ENCODE peak calls at places on chromosomes 16 and 17, in seven cellular contexts. One of them, this sample, is unnamed.

GRCh38 chr16:11976850-11977205 is 294 bp downstream of the SNX29 start:
- DNase-seq in body of pancreas: no peak
- DNase-seq in Panc1: no peak
- DNase-seq in GM23248: no peak
- DNase-seq in OCI-LY7: no peak
- DNase-seq in CD8-positive, alpha-beta T cell: no peak
- DNase-seq in K562: peak; percentile 24
- DNase-seq in this sample: peak; percentile 11

GRCh38 chr17:50304781-50305404 is 30.6 kb downstream of the TMEM92 start:
- DNase-seq in CD8-positive, alpha-beta T cell: no peak
- DNase-seq in GM23248: peak; percentile 27
- DNase-seq in body of pancreas: peak; percentile 24
- DNase-seq in K562: no peak
- DNase-seq in Panc1: no peak
- DNase-seq in OCI-LY7: no peak
- DNase-seq in this sample: no peak

GRCh38 chr16:67226295-67226803 is 581 bp upstream of the TMEM208 start:
- DNase-seq in body of pancreas: no peak
- DNase-seq in K562: no peak
- DNase-seq in GM23248: peak; percentile 65
- DNase-seq in OCI-LY7: no peak
- DNase-seq in Panc1: no peak
- DNase-seq in CD8-positive, alpha-beta T cell: no peak
- DNase-seq in this sample: no peak

GRCh38 chr17:81230043-81230820 is 7.5 kb upstream of the CEP131 start:
- DNase-seq in OCI-LY7: peak; percentile 52
- DNase-seq in K562: peak; percentile 89
- DNase-seq in Panc1: no peak
- DNase-seq in GM23248: no peak
- DNase-seq in CD8-positive, alpha-beta T cell: no peak
- DNase-seq in body of pancreas: no peak
- DNase-seq in this sample: no peak

GRCh38 chr17:48043171-48043570 is 5.0 kb upstream of the NFE2L1 start:
- DNase-seq in Panc1: no peak
- DNase-seq in OCI-LY7: no peak
- DNase-seq in CD8-positive, alpha-beta T cell: no peak
- DNase-seq in body of pancreas: no peak
- DNase-seq in K562: no peak
- DNase-seq in GM23248: peak; percentile 50
- DNase-seq in this sample: no peak

GRCh38 chr17:76238847-76239537 is 1.3 kb downstream of the RNF157 start:
- DNase-seq in GM23248: no peak
- DNase-seq in body of pancreas: no peak
- DNase-seq in K562: no peak
- DNase-seq in Panc1: no peak
- DNase-seq in OCI-LY7: no peak
- DNase-seq in CD8-positive, alpha-beta T cell: no peak
- DNase-seq in this sample: no peak

GRCh38 chr17:38339891-38340290 is 3.9 kb downstream of the GPR179 start:
- DNase-seq in GM23248: peak; percentile 41
- DNase-seq in body of pancreas: no peak
- DNase-seq in OCI-LY7: no peak
- DNase-seq in K562: no peak
- DNase-seq in CD8-positive, alpha-beta T cell: no peak
- DNase-seq in Panc1: no peak
- DNase-seq in this sample: no peak

GRCh38 chr16:66653581-66654350 is 42.8 kb downstream of the CMTM4 start:
- DNase-seq in body of pancreas: no peak
- DNase-seq in OCI-LY7: no peak
- DNase-seq in K562: no peak
- DNase-seq in CD8-positive, alpha-beta T cell: no peak
- DNase-seq in GM23248: peak; percentile 30
- DNase-seq in Panc1: no peak
- DNase-seq in this sample: no peak

GRCh38 chr16:70569752-70570151 is 46.1 kb downstream of the SF3B3 start:
- DNase-seq in K562: no peak
- DNase-seq in OCI-LY7: no peak
- DNase-seq in GM23248: no peak
- DNase-seq in CD8-positive, alpha-beta T cell: no peak
- DNase-seq in body of pancreas: no peak
- DNase-seq in Panc1: no peak
- DNase-seq in this sample: no peak

GRCh38 chr17:40356906-40357861 is 7.4 kb downstream of the GJD3 start:
- DNase-seq in body of pancreas: no peak
- DNase-seq in Panc1: no peak
- DNase-seq in K562: no peak
- DNase-seq in OCI-LY7: no peak
- DNase-seq in CD8-positive, alpha-beta T cell: no peak
- DNase-seq in GM23248: no peak
- DNase-seq in this sample: no peak

GRCh38 chr17:1541367-1541904 is 21.2 kb downstream of the PITPNA start:
- DNase-seq in OCI-LY7: no peak
- DNase-seq in CD8-positive, alpha-beta T cell: no peak
- DNase-seq in Panc1: no peak
- DNase-seq in body of pancreas: no peak
- DNase-seq in GM23248: no peak
- DNase-seq in K562: no peak
- DNase-seq in this sample: no peak

GRCh38 chr16:88888057-88888777 is 21.8 kb upstream of the PABPN1L start:
- DNase-seq in Panc1: no peak
- DNase-seq in K562: no peak
- DNase-seq in OCI-LY7: no peak
- DNase-seq in GM23248: no peak
- DNase-seq in CD8-positive, alpha-beta T cell: no peak
- DNase-seq in body of pancreas: no peak
- DNase-seq in this sample: no peak

DNA sequence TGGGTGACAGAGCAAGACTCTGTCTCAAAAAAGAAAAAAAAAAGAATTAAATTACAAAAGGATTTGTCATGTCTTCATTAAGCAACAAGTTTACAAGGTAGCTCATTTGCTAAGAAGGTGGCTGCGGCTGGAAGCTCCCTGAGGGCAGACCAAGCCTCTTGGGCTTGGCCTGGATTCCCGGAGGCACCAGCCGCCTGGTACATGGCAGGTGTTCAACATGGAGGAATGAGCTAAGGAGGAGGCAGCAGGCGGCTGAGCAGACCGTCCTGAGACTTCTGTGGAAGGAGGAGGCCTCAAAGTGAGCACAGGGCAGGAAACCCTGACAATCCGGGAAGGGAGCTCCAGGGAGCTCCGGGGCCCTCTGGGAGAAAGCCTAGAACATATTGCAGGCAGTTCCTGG is 3.2 kb upstream of the MYLK3 start:
- DNase-seq in CD8-positive, alpha-beta T cell: no peak
- DNase-seq in GM23248: no peak
- DNase-seq in body of pancreas: no peak
- DNase-seq in OCI-LY7: no peak
- DNase-seq in Panc1: no peak
- DNase-seq in K562: no peak
- DNase-seq in this sample: no peak
- H3K9me3 ChIP-seq in CD8-positive, alpha-beta T cell: no peaks in the 10 kb centered on the region
- H3K9me3 ChIP-seq in GM23248: no peaks in the 10 kb centered on the region
- H3K9me3 ChIP-seq in body of pancreas: no peaks in the 10 kb centered on the region
- H3K9me3 ChIP-seq in OCI-LY7: no peaks in the 10 kb centered on the region
- H3K9me3 ChIP-seq in Panc1: no peaks in the 10 kb centered on the region
- H3K9me3 ChIP-seq in K562: no peaks in the 10 kb centered on the region
- H3K9me3 ChIP-seq in this sample: no peaks in the 10 kb centered on the region

GRCh38 chr17:5181509-5182305 is 10.0 kb downstream of the ZNF594 start:
- DNase-seq in K562: no peak
- DNase-seq in body of pancreas: no peak
- DNase-seq in CD8-positive, alpha-beta T cell: no peak
- DNase-seq in GM23248: no peak
- DNase-seq in Panc1: no peak
- DNase-seq in OCI-LY7: no peak
- DNase-seq in this sample: no peak
- H3K9me3 ChIP-seq in K562: peaks cover 25% of the 10 kb centered on the region
- H3K9me3 ChIP-seq in body of pancreas: peaks cover 9% of the 10 kb centered on the region
- H3K9me3 ChIP-seq in CD8-positive, alpha-beta T cell: peaks cover 41% of the 10 kb centered on the region
- H3K9me3 ChIP-seq in GM23248: peaks cover 14% of the 10 kb centered on the region
- H3K9me3 ChIP-seq in Panc1: peaks cover 63% of the 10 kb centered on the region
- H3K9me3 ChIP-seq in OCI-LY7: peaks cover 39% of the 10 kb centered on the region
- H3K9me3 ChIP-seq in this sample: peaks cover 2% of the 10 kb centered on the region

GRCh38 chr17:21823130-21823529 is 130.8 kb downstream of the KCNJ18 start:
- DNase-seq in GM23248: no peak
- DNase-seq in CD8-positive, alpha-beta T cell: no peak
- DNase-seq in K562: no peak
- DNase-seq in Panc1: no peak
- DNase-seq in body of pancreas: no peak
- DNase-seq in OCI-LY7: no peak
- DNase-seq in this sample: no peak
- H3K9me3 ChIP-seq in GM23248: no peaks in the 10 kb centered on the region
- H3K9me3 ChIP-seq in CD8-positive, alpha-beta T cell: no peaks in the 10 kb centered on the region
- H3K9me3 ChIP-seq in K562: no peaks in the 10 kb centered on the region
- H3K9me3 ChIP-seq in Panc1: no peaks in the 10 kb centered on the region
- H3K9me3 ChIP-seq in body of pancreas: no peaks in the 10 kb centered on the region
- H3K9me3 ChIP-seq in OCI-LY7: no peaks in the 10 kb centered on the region
- H3K9me3 ChIP-seq in this sample: no peaks in the 10 kb centered on the region

GRCh38 chr17:55722016-55722706 is 503 bp downstream of the TMEM100 start:
- DNase-seq in GM23248: peak; percentile 57
- DNase-seq in K562: no peak
- DNase-seq in body of pancreas: no peak
- DNase-seq in CD8-positive, alpha-beta T cell: no peak
- DNase-seq in Panc1: no peak
- DNase-seq in OCI-LY7: no peak
- DNase-seq in this sample: no peak

GRCh38 chr17:55723488-55723848 is 804 bp upstream of the TMEM100 start:
- DNase-seq in OCI-LY7: no peak
- DNase-seq in Panc1: no peak
- DNase-seq in GM23248: no peak
- DNase-seq in CD8-positive, alpha-beta T cell: no peak
- DNase-seq in K562: no peak
- DNase-seq in body of pancreas: no peak
- DNase-seq in this sample: no peak

GRCh38 chr17:55722742-55723487 is at the start of gene TMEM100:
- DNase-seq in K562: peak; percentile 15
- DNase-seq in body of pancreas: peak; percentile 33
- DNase-seq in OCI-LY7: no peak
- DNase-seq in Panc1: no peak
- DNase-seq in CD8-positive, alpha-beta T cell: no peak
- DNase-seq in GM23248: peak; percentile 90
- DNase-seq in this sample: peak; percentile 51

GRCh38 chr17:55717898-55718735 is 4.5 kb downstream of the TMEM100 start:
- DNase-seq in OCI-LY7: peak; percentile 72
- DNase-seq in body of pancreas: peak; percentile 78
- DNase-seq in GM23248: peak; percentile 78
- DNase-seq in CD8-positive, alpha-beta T cell: peak; percentile 45
- DNase-seq in Panc1: no peak
- DNase-seq in K562: peak; percentile 42
- DNase-seq in this sample: peak; percentile 85

GRCh38 chr17:55720917-55721836 is 1.5 kb downstream of the TMEM100 start:
- DNase-seq in Panc1: no peak
- DNase-seq in OCI-LY7: no peak
- DNase-seq in K562: no peak
- DNase-seq in CD8-positive, alpha-beta T cell: no peak
- DNase-seq in GM23248: no peak
- DNase-seq in body of pancreas: no peak
- DNase-seq in this sample: no peak
- H3K9me3 ChIP-seq in Panc1: no peaks in the 10 kb centered on the region
- H3K9me3 ChIP-seq in OCI-LY7: no peaks in the 10 kb centered on the region
- H3K9me3 ChIP-seq in K562: no peaks in the 10 kb centered on the region
- H3K9me3 ChIP-seq in CD8-positive, alpha-beta T cell: no peaks in the 10 kb centered on the region
- H3K9me3 ChIP-seq in GM23248: no peaks in the 10 kb centered on the region
- H3K9me3 ChIP-seq in body of pancreas: no peaks in the 10 kb centered on the region
- H3K9me3 ChIP-seq in this sample: no peaks in the 10 kb centered on the region

DNA sequence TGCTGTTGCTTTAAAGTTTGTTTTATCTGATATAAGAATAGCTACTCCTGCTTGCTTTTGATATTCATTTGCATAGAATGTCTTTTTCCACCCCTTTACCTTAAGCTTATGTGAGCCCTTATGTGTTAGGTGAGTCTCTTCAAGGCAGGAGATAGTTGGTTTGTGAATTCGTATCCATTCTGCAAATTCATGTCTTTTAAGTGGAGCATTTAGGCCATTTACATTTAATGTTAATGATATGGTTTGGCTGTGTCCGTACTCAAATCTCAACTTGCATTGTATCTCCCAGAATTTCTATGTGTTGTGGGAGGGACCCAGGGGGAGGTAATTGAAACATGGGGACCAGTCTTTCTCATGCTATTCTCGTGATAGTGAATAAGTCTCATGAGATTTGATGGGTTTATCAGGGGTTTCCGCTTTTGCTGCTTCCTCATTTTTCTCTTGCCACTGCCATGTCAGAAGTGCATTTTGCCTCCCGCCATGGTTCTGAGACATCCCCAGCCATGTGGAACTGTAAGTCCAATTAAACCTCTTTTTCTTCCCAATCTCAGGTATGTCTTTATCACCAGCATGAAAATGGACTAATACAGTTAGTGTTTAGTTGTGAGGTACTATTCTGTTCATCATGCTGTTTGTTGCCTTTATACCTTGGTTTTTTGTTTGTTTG is 27.2 kb downstream of the ATF7IP2 start:
- DNase-seq in OCI-LY7: no peak
- DNase-seq in GM23248: no peak
- DNase-seq in body of pancreas: no peak
- DNase-seq in Panc1: no peak
- DNase-seq in CD8-positive, alpha-beta T cell: no peak
- DNase-seq in K562: no peak
- DNase-seq in this sample: no peak
- H3K9me3 ChIP-seq in OCI-LY7: peaks cover 49% of the 10 kb centered on the region
- H3K9me3 ChIP-seq in GM23248: no peaks in the 10 kb centered on the region
- H3K9me3 ChIP-seq in body of pancreas: no peaks in the 10 kb centered on the region
- H3K9me3 ChIP-seq in Panc1: peaks cover 44% of the 10 kb centered on the region
- H3K9me3 ChIP-seq in CD8-positive, alpha-beta T cell: peaks cover 28% of the 10 kb centered on the region
- H3K9me3 ChIP-seq in K562: peaks cover 60% of the 10 kb centered on the region
- H3K9me3 ChIP-seq in this sample: no peaks in the 10 kb centered on the region

GRCh38 chr17:22704674-22705073 is 1012.4 kb downstream of the KCNJ18 start:
- DNase-seq in Panc1: no peak
- DNase-seq in body of pancreas: no peak
- DNase-seq in K562: no peak
- DNase-seq in OCI-LY7: no peak
- DNase-seq in CD8-positive, alpha-beta T cell: no peak
- DNase-seq in GM23248: peak; percentile 4
- DNase-seq in this sample: no peak
- H3K9me3 ChIP-seq in Panc1: no peaks in the 10 kb centered on the region
- H3K9me3 ChIP-seq in body of pancreas: no peaks in the 10 kb centered on the region
- H3K9me3 ChIP-seq in K562: no peaks in the 10 kb centered on the region
- H3K9me3 ChIP-seq in OCI-LY7: no peaks in the 10 kb centered on the region
- H3K9me3 ChIP-seq in CD8-positive, alpha-beta T cell: no peaks in the 10 kb centered on the region
- H3K9me3 ChIP-seq in GM23248: no peaks in the 10 kb centered on the region
- H3K9me3 ChIP-seq in this sample: no peaks in the 10 kb centered on the region

GRCh38 chr17:69677130-69677529 is 262.6 kb downstream of the MAP2K6 start:
- DNase-seq in K562: no peak
- DNase-seq in Panc1: no peak
- DNase-seq in GM23248: no peak
- DNase-seq in OCI-LY7: no peak
- DNase-seq in body of pancreas: no peak
- DNase-seq in CD8-positive, alpha-beta T cell: no peak
- DNase-seq in this sample: no peak
- H3K9me3 ChIP-seq in K562: no peaks in the 10 kb centered on the region
- H3K9me3 ChIP-seq in Panc1: no peaks in the 10 kb centered on the region
- H3K9me3 ChIP-seq in GM23248: no peaks in the 10 kb centered on the region
- H3K9me3 ChIP-seq in OCI-LY7: no peaks in the 10 kb centered on the region
- H3K9me3 ChIP-seq in body of pancreas: no peaks in the 10 kb centered on the region
- H3K9me3 ChIP-seq in CD8-positive, alpha-beta T cell: no peaks in the 10 kb centered on the region
- H3K9me3 ChIP-seq in this sample: no peaks in the 10 kb centered on the region

DNA sequence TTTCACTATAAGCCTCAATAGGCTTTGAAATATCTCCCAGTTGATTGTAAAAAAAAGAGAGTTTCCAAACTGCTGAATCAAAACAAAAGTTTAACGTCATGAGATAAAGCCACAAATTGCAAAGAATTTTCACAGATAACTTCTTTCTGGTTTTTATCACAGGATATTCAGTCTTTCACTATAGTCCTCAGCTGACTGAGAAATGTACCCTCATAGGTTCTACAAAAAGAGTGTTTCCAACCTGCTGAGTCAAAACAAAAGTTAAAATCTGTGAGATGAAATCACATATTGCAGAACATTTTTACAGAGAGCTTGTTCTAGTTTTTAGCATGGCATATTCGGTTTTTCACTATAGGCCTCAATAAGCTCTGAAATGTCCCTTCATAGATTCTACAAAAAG is 559.2 kb downstream of the KCNJ18 start:
- DNase-seq in body of pancreas: no peak
- DNase-seq in CD8-positive, alpha-beta T cell: no peak
- DNase-seq in Panc1: no peak
- DNase-seq in GM23248: no peak
- DNase-seq in OCI-LY7: no peak
- DNase-seq in K562: no peak
- DNase-seq in this sample: no peak
- H3K9me3 ChIP-seq in body of pancreas: no peaks in the 10 kb centered on the region
- H3K9me3 ChIP-seq in CD8-positive, alpha-beta T cell: no peaks in the 10 kb centered on the region
- H3K9me3 ChIP-seq in Panc1: no peaks in the 10 kb centered on the region
- H3K9me3 ChIP-seq in GM23248: no peaks in the 10 kb centered on the region
- H3K9me3 ChIP-seq in OCI-LY7: peaks cover 92% of the 10 kb centered on the region
- H3K9me3 ChIP-seq in K562: no peaks in the 10 kb centered on the region
- H3K9me3 ChIP-seq in this sample: no peaks in the 10 kb centered on the region